ENCODE peak calls at places on chromosomes 11 and 22, in four cellular contexts. N is endodermal cell; M is CD4-positive, alpha-beta T cell; Y is Panc1. I is an unnamed sample.

GRCh38 chr11:58921778-58922390 is 17.4 kb upstream of the GLYATL1 start:
- DNase-seq in M (no peak), Y (no peak), N (no peak), I (no peak)

GRCh38 chr22:19800761-19801244 is 40.2 kb downstream of the TBX1 start:
- DNase-seq in Y (no peak), N (peak; percentile 82), M (no peak), I (no peak)

GRCh38 chr11:17525570-17525969 is 18.6 kb downstream of the USH1C start:
- DNase-seq in Y (no peak), M (no peak), N (no peak), I (no peak)

GRCh38 chr11:95339554-95339953 is 108.6 kb upstream of the SESN3 start:
- DNase-seq in Y (no peak), N (no peak), M (no peak), I (no peak)

GRCh38 chr11:107908211-107908610 is 20.0 kb upstream of the RAB39A start:
- DNase-seq in Y (no peak), N (no peak), M (no peak), I (no peak)

GRCh38 chr11:1207451-1208360 is 15.2 kb upstream of the MUC5B start:
- DNase-seq in M (no peak), N (no peak), Y (no peak), I (no peak)

GRCh38 chr11:131584694-131585592 is 214.5 kb downstream of the NTM start:
- DNase-seq in Y (no peak), N (peak; percentile 91), M (no peak), I (no peak)

GRCh38 chr11:14248577-14248976 is 110.4 kb downstream of the RRAS2 start:
- DNase-seq in Y (no peak), M (peak; percentile 24), N (peak; percentile 88), I (no peak)

GRCh38 chr22:19896665-19897355 is 42.1 kb upstream of the GNB1L start:
- DNase-seq in M (peak; percentile 51), Y (no peak), N (peak; percentile 52), I (no peak)

GRCh38 chr11:64875369-64876225 is 2.8 kb downstream of the EHD1 start:
- DNase-seq in M (no peak), Y (no peak), N (no peak), I (no peak)

GRCh38 chr11:95556342-95557151 is 233.0 kb downstream of the FAM76B start:
- DNase-seq in N (peak; percentile 57), Y (no peak), M (no peak), I (no peak)

GRCh38 chr11:110349109-110349996 is 52.9 kb upstream of the RDX start:
- DNase-seq in N (no peak), M (no peak), Y (no peak), I (no peak)

GRCh38 chr11:6443269-6444003 is 2.6 kb upstream of the HPX start:
- DNase-seq in N (peak; percentile 86), Y (peak; percentile 41), M (peak; percentile 46), I (peak; percentile 28)

GRCh38 chr11:78400701-78401100 is 16.9 kb downstream of the GAB2 start:
- DNase-seq in Y (no peak), M (no peak), N (no peak), I (no peak)

GRCh38 chr22:41286639-41287091 is 678 bp upstream of the RANGAP1 start:
- DNase-seq in Y (no peak), M (no peak), N (no peak), I (peak; percentile 27)

GRCh38 chr11:41978951-41979350 is 519.5 kb upstream of the LRRC4C start:
- DNase-seq in Y (no peak), M (no peak), N (no peak), I (no peak)

GRCh38 chr11:25602149-25602548 is 729.8 kb upstream of the ANO3 start:
- DNase-seq in Y (no peak), M (no peak), N (no peak), I (no peak)

GRCh38 chr11:106552694-106553203 is 465.5 kb downstream of the GUCY1A2 start:
- DNase-seq in M (no peak), Y (no peak), N (peak; percentile 82), I (no peak)

GRCh38 chr11:33598426-33599069 is 102.1 kb downstream of the C11orf91 start:
- DNase-seq in N (peak; percentile 59), Y (no peak), M (no peak), I (no peak)

GRCh38 chr22:41425704-41426365 is 20.8 kb downstream of the TOB2 start:
- DNase-seq in N (peak; percentile 59), M (no peak), Y (no peak), I (no peak)

GRCh38 chr11:105046898-105047579 is 1.9 kb upstream of the CARD16 start:
- DNase-seq in N (no peak), Y (peak; percentile 97), M (no peak), I (no peak)

GRCh38 chr11:7480132-7480531 is 5.2 kb upstream of the OLFML1 start:
- DNase-seq in N (no peak), M (no peak), Y (no peak), I (no peak)

GRCh38 chr22:41217553-41218157 is 12.5 kb downstream of the L3MBTL2 start:
- DNase-seq in N (peak; percentile 62), Y (no peak), M (no peak), I (peak; percentile 29)

GRCh38 chr11:114075891-114076441 is 16.5 kb downstream of the ZBTB16 start:
- DNase-seq in Y (no peak), N (peak; percentile 89), M (peak; percentile 29), I (no peak)

DNA sequence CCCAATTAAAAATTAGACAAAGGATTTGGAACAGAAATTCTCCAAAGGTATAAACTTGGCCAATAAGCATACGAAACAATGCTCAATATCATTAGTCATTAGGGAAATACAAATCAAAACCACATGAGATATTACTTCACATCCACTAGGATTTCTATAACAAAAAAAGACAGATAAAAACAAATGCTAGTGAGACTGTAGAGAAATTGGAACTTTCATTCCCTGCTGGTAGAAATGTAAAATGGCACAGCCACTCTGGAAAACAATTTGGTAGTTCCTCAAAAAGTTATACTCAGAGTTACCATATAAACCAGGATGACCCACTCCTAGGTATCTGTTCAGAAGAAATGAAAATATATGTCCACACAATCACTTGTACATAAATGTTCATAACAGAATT is 71.6 kb downstream of the RPL27A start:
- DNase-seq in N (no peak), Y (no peak), M (no peak), I (no peak)
- TF ChIP-seq CTCF in N (peak; percentile 56), Y (no peak), M (no peak), I (no peak)

DNA sequence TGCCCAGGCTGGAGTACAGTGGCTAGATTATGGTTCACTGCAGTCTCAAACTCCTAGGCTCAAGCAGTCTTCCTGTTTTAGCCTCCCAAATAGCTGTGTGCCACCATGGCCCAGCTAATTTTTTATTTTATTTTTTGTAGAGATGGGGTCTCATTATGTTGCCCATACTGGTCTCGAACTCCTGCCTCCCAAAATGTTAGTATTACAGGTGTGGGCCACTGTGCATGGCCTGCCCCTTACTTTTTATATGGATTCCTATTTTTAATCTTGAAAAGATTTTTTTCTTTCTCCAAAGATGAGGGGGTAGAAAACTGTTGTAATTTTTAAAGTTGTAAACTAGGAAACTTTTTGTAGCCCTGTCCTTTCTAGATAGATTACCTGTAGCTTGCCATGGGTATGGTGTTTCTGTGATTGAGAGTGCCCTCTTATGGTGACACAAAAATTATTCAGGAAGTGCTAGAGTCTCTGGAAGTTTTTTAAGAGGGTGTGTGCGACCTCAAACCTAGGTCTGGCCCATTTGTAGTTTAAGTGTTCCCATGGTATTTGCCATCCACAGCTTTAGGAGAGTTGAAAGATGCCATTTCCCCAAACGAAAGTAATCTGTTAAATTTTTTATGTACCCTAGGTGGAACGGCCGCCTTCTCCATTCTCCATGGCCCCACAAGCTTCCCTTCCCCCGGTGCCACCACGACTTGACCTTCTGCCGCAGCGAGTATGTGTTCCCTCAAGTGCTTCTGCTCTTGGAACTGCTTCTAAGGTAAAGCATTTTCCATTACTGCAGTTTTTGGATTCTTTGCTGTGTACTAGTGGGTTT is 32.4 kb downstream of the MCAM start:
- DNase-seq in Y (peak; percentile 33), M (no peak), N (no peak), I (no peak)
- TF ChIP-seq CTCF in Y (peak; percentile 77), M (peak; percentile 80), N (peak; percentile 72), I (no peak)

DNA sequence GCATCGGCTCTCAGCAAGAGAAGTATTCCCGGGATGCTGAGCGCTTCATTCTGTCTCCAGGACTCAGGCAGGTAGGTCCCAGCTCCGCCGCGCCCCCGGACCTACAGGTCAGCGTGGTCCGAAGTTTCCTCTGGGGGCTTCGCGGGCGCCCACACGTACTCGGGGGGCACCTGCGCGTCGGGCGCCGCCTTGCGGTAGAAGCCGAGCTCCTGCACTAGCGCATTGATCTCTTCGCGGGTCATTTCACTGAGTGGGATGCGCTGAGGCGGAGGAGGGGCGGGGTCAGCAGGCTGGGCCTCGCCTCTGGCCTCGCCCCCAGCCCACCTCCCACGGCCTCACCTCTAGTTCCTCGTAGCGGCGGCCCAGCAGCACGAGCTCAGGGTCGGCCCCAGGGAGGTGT is 2.5 kb downstream of the SELENOM start:
- DNase-seq in Y (no peak), N (peak; percentile 95), M (no peak), I (no peak)
- TF ChIP-seq CTCF in Y (no peak), N (peak; percentile 94), M (no peak), I (no peak)

GRCh38 chr11:100525197-100525596 is 161.9 kb upstream of the ARHGAP42 start:
- DNase-seq in M (no peak), N (no peak), Y (no peak), I (no peak)

GRCh38 chr11:100528872-100529416 is 158.1 kb upstream of the ARHGAP42 start:
- DNase-seq in N (no peak), Y (no peak), M (no peak), I (no peak)

DNA sequence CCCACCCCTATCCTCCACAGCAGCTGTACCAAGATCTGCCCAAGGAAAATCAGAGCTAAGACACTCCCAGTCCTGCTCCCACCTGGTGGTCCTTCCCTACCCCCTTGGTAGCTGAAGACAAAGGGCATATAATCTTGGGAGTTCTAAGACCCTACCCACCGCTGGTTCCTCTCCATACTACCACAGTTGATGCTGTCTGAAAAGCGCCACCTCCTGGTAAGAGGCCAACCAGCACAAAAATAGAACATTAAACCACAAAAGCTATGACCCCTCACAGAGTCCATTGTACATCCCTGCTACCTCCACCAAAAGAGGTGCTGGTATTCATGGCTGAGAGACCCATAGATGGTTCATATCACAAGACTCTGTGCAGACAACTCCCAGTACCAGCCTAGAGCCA is 161.5 kb upstream of the ARHGAP42 start:
- DNase-seq in Y (no peak), N (peak; percentile 85), M (no peak), I (no peak)
- TF ChIP-seq CTCF in Y (peak; percentile 57), N (peak; percentile 83), M (no peak), I (no peak)

DNA sequence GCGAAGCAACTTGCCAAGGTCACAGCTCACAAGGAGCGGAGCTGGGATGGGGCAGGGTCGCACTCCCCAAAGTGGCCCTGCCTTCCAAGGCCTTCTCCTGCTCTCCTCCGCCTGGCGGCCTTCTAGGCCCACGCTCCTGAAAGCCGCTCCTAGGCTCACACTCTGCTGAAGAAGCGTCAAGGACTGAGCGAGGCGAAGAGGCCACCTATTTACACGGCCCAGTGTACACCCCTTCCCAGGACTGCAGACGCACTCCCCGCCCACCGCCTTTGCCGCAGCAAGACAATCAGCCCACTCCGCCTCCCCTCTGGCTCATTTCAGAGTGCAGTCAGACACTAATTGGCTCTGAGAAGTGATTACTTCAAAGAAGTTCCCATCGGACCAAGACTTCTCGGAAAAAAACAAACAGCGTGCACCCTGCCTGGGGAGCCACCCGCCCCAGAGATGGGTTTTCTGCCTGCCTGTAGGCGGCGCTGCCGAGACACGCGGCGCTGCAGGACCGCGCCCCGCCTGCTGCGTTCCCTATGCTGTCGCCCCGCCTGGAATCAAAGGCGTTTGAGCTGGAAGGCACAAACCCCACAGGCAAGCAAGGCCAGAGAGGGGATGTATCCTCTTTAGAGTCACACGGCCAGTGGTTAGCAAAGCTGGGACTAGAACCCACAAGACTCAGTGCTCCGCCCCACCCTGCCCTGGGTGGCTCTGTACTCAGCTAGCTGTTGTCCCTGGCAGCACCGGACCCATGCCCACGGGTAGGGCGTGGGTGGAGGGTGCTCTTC is 414.8 kb downstream of the BUD13 start:
- DNase-seq in M (no peak), N (peak; percentile 94), Y (no peak), I (no peak)
- TF ChIP-seq CTCF in M (no peak), N (peak; percentile 99), Y (peak; percentile 60), I (no peak)

GRCh38 chr11:70511345-70511744 is 113.0 kb downstream of the CTTN start:
- DNase-seq in N (peak; percentile 75), M (no peak), Y (no peak), I (no peak)
- TF ChIP-seq CTCF in N (peak; percentile 77), M (no peak), Y (no peak), I (no peak)

I was measured in activated B cell treated with CpG ODN at 0.5 μM for 24 hours.